ENCODE peak calls at places on chromosomes 16 and 17, in seven cellular contexts. I is NCI-H460; P is MM.1S; Y is stimulated activated CD4-positive, alpha-beta T cell treated with anti-CD3 and anti-CD28 coated beads, Interleukin-2, amount 100 ng/mL, for 48 hours; B is neuronal stem cell; J is activated effector memory CD4-positive, alpha-beta T cell treated with Interleukin-2 at 50 U/mL for 16 hours; Z is activated CD4-positive, alpha-beta T cell treated with anti-CD3 and anti-CD28 coated beads for 4 hours. O is an unnamed sample.

GRCh38 chr17:44909681-44910144 is 5.6 kb downstream of the GFAP start:
- DNase-seq in I (no peak), P (no peak), J (no peak), Y (no peak), B (no peak), Z (no peak), O (no peak)

GRCh38 chr17:78541488-78542237 is 35.5 kb downstream of the DNAH17 start:
- DNase-seq in I (peak), B (no peak), Y (no peak), Z (no peak), J (no peak), P (no peak), O (no peak)

GRCh38 chr17:60610481-60610880 is 10.5 kb downstream of the PPM1D start:
- DNase-seq in J (no peak), P (no peak), B (no peak), I (no peak), Z (no peak), Y (no peak), O (no peak)

GRCh38 chr16:19283637-19284036 is 1.9 kb upstream of the CLEC19A start:
- DNase-seq in I (no peak), P (no peak), Y (no peak), Z (no peak), B (no peak), J (no peak), O (no peak)

GRCh38 chr17:41593306-41594095 is 6.8 kb upstream of the KRT14 start:
- DNase-seq in P (no peak), J (no peak), Y (no peak), Z (no peak), B (no peak), I (no peak), O (no peak)

GRCh38 chr16:67529639-67530012 is 997 bp downstream of the RIPOR1 start:
- DNase-seq in I (no peak), J (no peak), Y (no peak), Z (no peak), P (peak), B (no peak), O (no peak)

GRCh38 chr16:81499576-81500380 is 55.2 kb downstream of the CMIP start:
- DNase-seq in Z (no peak), Y (no peak), B (no peak), P (no peak), J (no peak), I (no peak), O (no peak)

GRCh38 chr17:82653651-82654528 is 5.6 kb upstream of the WDR45B start:
- DNase-seq in Y (no peak), I (no peak), P (no peak), Z (no peak), J (no peak), B (no peak), O (no peak)

GRCh38 chr17:50689956-50690886 is 17.5 kb downstream of the ANKRD40 start:
- DNase-seq in B (peak), I (no peak), Y (no peak), P (no peak), J (no peak), Z (no peak), O (no peak)

GRCh38 chr16:72109966-72110530 is 16.4 kb downstream of the DHX38 start:
- DNase-seq in I (no peak), Z (no peak), P (no peak), B (no peak), J (no peak), Y (no peak), O (no peak)

GRCh38 chr16:66084306-66084705 is 282.2 kb upstream of the CDH5 start:
- DNase-seq in B (no peak), Y (no peak), I (no peak), J (no peak), Z (no peak), P (no peak), O (no peak)

GRCh38 chr16:81394416-81394815 is 50.2 kb upstream of the CMIP start:
- DNase-seq in I (no peak), B (no peak), Z (no peak), Y (no peak), P (no peak), J (no peak), O (no peak)

GRCh38 chr16:11972128-11972527 is 4.4 kb upstream of the SNX29 start:
- DNase-seq in Y (no peak), I (no peak), J (no peak), Z (no peak), P (no peak), B (no peak), O (no peak)

GRCh38 chr16:74297296-74297665 is 667 bp downstream of the PSMD7 start:
- DNase-seq in P (peak), I (peak), Z (peak), J (peak), B (no peak), Y (peak), O (peak)

GRCh38 chr17:45936610-45937009 is 42.3 kb downstream of the MAPT start:
- DNase-seq in Y (no peak), J (no peak), I (no peak), P (no peak), Z (no peak), B (no peak), O (no peak)

O was measured in activated CD8-positive, alpha-beta memory T cell treated with anti-CD3 and anti-CD28 coated beads, Interleukin-2, amount 50 U/mL, for 4 hours.